ENCODE peak calls at places on chromosome 20, in eight cellular contexts. H is HL-60, G is stomach, B is breast epithelium, N is GM12878, U is K562, J is spleen, X is endothelial cell of umbilical vein. A is an unnamed sample.

GRCh38 chr20:10557685-10558084 is 116.1 kb downstream of the JAG1 start:
- DNase-seq in H (no peak), G (no peak), B (no peak), N (no peak), U (no peak), J (no peak), X (no peak), A (no peak)

GRCh38 chr20:61559706-61560315 is 307.8 kb downstream of the CDH4 start:
- DNase-seq in H (no peak), G (no peak), B (no peak), N (no peak), U (no peak), J (no peak), X (no peak), A (no peak)

GRCh38 chr20:22382742-22383141 is 201.6 kb downstream of the FOXA2 start:
- DNase-seq in H (no peak), G (no peak), B (no peak), N (no peak), U (no peak), J (no peak), X (no peak), A (no peak)

GRCh38 chr20:15613530-15613929 is 959.7 kb downstream of the KIF16B start:
- DNase-seq in H (no peak), G (peak), B (no peak), N (no peak), U (no peak), J (no peak), X (no peak), A (no peak)

GRCh38 chr20:35264755-35265154 is 13.2 kb downstream of the MMP24OS start:
- DNase-seq in H (peak), G (no peak), B (peak), N (no peak), U (peak), J (no peak), X (peak), A (no peak)

GRCh38 chr20:37901280-37901666 is 1.7 kb upstream of the VSTM2L start:
- DNase-seq in H (no peak), G (no peak), B (no peak), N (no peak), U (peak), J (no peak), X (no peak), A (no peak)

GRCh38 chr20:38181207-38181693 is 16.2 kb upstream of the TGM2 start:
- DNase-seq in H (no peak), G (no peak), B (no peak), N (peak), U (no peak), J (no peak), X (no peak), A (no peak)

GRCh38 chr20:45368221-45368980 is 5.4 kb downstream of the SYS1 start:
- DNase-seq in H (peak), G (no peak), B (no peak), N (peak), U (no peak), J (peak), X (no peak), A (peak)

GRCh38 chr20:24778585-24779031 is 170.5 kb upstream of the CST7 start:
- DNase-seq in H (no peak), G (peak), B (no peak), N (no peak), U (no peak), J (peak), X (no peak), A (peak)

GRCh38 chr20:13701486-13701885 is 62.8 kb upstream of the TASP1 start:
- DNase-seq in H (no peak), G (no peak), B (no peak), N (no peak), U (no peak), J (no peak), X (no peak), A (no peak)
- TF ChIP-seq POLR2AphosphoS5 in H (no peak), G (no peak), B (no peak), N (no peak), U (no peak), J (no peak), X (no peak), A (no peak)

DNA sequence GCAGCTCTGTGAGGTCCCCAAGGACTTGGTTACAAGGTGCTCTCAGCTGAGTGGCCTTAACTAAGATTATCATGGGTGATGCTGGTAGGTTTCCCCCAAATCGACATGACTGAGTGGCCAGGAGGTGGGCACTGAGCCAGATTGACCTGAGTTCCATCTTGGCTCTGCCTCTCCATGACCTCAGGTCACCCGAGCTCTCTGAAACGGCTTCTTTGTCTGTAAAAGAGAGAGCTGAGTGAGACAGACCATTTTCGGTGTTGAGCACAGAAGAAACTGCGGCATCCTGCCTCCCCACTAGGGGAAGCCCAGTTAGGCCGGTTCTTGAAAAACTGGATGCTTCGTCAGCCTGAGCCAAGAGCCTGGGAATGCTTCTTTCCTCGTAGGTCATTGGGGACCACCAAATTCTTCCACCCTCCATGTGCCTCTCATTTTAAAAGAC is 14.1 kb upstream of the STX16 start:
- DNase-seq in H (no peak), G (no peak), B (peak), N (no peak), U (no peak), J (no peak), X (no peak), A (no peak)
- TF ChIP-seq CTCF in H (no peak), G (no peak), B (peak), N (no peak), U (no peak), J (no peak), X (no peak), A (no peak)

GRCh38 chr20:53579581-53580375 is 13.9 kb downstream of the ZNF217 start:
- DNase-seq in H (peak), G (peak), B (no peak), N (no peak), U (peak), J (no peak), X (peak), A (peak)
- TF ChIP-seq POLR2AphosphoS5 in H (peak), G (peak), B (no peak), N (no peak), U (no peak), J (peak), X (no peak), A (no peak)

GRCh38 chr20:36335187-36335870 is 29.2 kb downstream of the DLGAP4 start:
- DNase-seq in H (no peak), G (no peak), B (no peak), N (no peak), U (no peak), J (peak), X (no peak), A (no peak)
- TF ChIP-seq CTCF in H (no peak), G (no peak), B (no peak), N (no peak), U (no peak), J (no peak), X (no peak), A (no peak)

A was measured in transverse colon.